ENCODE peak calls at places on chromosomes 5 and 9, in six cellular contexts. S is kidney, Y is neural crest cell, H is PC-3, Z is cardiac muscle cell, P is foreskin fibroblast. O is an unnamed sample.

GRCh38 chr9:38017149-38017884 is 51.7 kb downstream of the SHB start:
- DNase-seq in Z (peak), S (peak), P (no peak), H (peak), Y (peak), O (peak)

GRCh38 chr5:149062371-149063016 is 368 bp downstream of the SH3TC2 start:
- DNase-seq in S (peak), P (peak), Y (no peak), Z (no peak), H (peak), O (no peak)

GRCh38 chr9:114392749-114393112 is 4.9 kb upstream of the AKNA start:
- DNase-seq in Y (no peak), H (peak), Z (no peak), P (no peak), S (no peak), O (no peak)

GRCh38 chr5:40479939-40480338 is 199.8 kb upstream of the PTGER4 start:
- DNase-seq in Z (no peak), P (no peak), S (no peak), Y (no peak), H (no peak), O (no peak)

GRCh38 chr5:138574744-138575193 is 432 bp downstream of the HSPA9 start:
- DNase-seq in P (no peak), Y (no peak), Z (no peak), S (no peak), H (peak), O (no peak)

GRCh38 chr5:102628449-102629175 is 126.5 kb upstream of the PAM start:
- DNase-seq in S (no peak), P (peak), H (peak), Y (no peak), Z (no peak), O (no peak)

GRCh38 chr5:175731172-175731571 is 73.3 kb downstream of the HRH2 start:
- DNase-seq in Z (no peak), H (no peak), P (no peak), S (peak), Y (no peak), O (no peak)

GRCh38 chr5:84113246-84114118 is 271.2 kb downstream of the EDIL3 start:
- DNase-seq in Z (no peak), H (no peak), S (peak), P (no peak), Y (no peak), O (no peak)

GRCh38 chr5:1004598-1005361 is 3.8 kb upstream of the NKD2 start:
- DNase-seq in H (peak), Z (peak), Y (peak), S (peak), P (peak), O (peak)

GRCh38 chr5:1521054-1521453 is 2.7 kb downstream of the LPCAT1 start:
- DNase-seq in S (no peak), Z (no peak), H (no peak), Y (no peak), P (no peak), O (no peak)

GRCh38 chr5:168118042-168118668 is 173.3 kb upstream of the WWC1 start:
- DNase-seq in Z (no peak), H (no peak), S (no peak), Y (peak), P (no peak), O (peak)

GRCh38 chr9:88783613-88784230 is 207.5 kb upstream of the S1PR3 start:
- DNase-seq in P (no peak), Z (no peak), H (peak), S (no peak), Y (no peak), O (no peak)

GRCh38 chr9:105656131-105656921 is 5.9 kb upstream of the TAL2 start:
- DNase-seq in S (peak), H (no peak), P (no peak), Y (peak), Z (peak), O (peak)

GRCh38 chr9:135671591-135672041 is 8.5 kb downstream of the LCN9 start:
- DNase-seq in H (no peak), Z (peak), P (no peak), Y (no peak), S (peak), O (peak)

GRCh38 chr5:53334431-53334941 is 145.9 kb upstream of the FST start:
- DNase-seq in S (no peak), H (peak), P (peak), Z (no peak), Y (no peak), O (no peak)

GRCh38 chr5:45643051-45643450 is 53.1 kb downstream of the HCN1 start:
- DNase-seq in S (no peak), P (no peak), Y (no peak), Z (no peak), H (no peak), O (no peak)

GRCh38 chr9:96654450-96655197 is 493 bp downstream of the PRXL2C start:
- DNase-seq in Z (peak), S (peak), Y (peak), H (peak), P (peak), O (peak)

GRCh38 chr5:50420343-50420935 is 20.6 kb downstream of the EMB start:
- DNase-seq in P (no peak), S (no peak), Y (no peak), Z (no peak), H (peak), O (no peak)

GRCh38 chr5:40441733-40442132 is 238.0 kb upstream of the PTGER4 start:
- DNase-seq in P (no peak), Y (no peak), S (no peak), Z (no peak), H (no peak), O (no peak)

GRCh38 chr9:38333047-38333446 is 59.5 kb upstream of the ALDH1B1 start:
- DNase-seq in S (no peak), H (no peak), Z (no peak), Y (no peak), P (no peak), O (no peak)

GRCh38 chr5:93599427-93600146 is 16.6 kb downstream of the NR2F1 start:
- DNase-seq in P (no peak), Z (no peak), Y (peak), S (no peak), H (no peak), O (peak)

GRCh38 chr9:87338075-87338989 is 159.3 kb upstream of the DAPK1 start:
- DNase-seq in P (no peak), Y (no peak), Z (peak), S (no peak), H (no peak), O (no peak)

GRCh38 chr9:111179577-111179976 is 141.3 kb upstream of the LPAR1 start:
- DNase-seq in Z (no peak), H (no peak), Y (no peak), P (no peak), S (no peak), O (no peak)

GRCh38 chr9:129398101-129398795 is 220.2 kb upstream of the IER5L start:
- DNase-seq in P (no peak), S (peak), Y (no peak), Z (no peak), H (no peak), O (no peak)

GRCh38 chr5:58265531-58265930 is 194.4 kb downstream of the PLK2 start:
- DNase-seq in S (no peak), Z (no peak), Y (no peak), P (no peak), H (no peak), O (no peak)

GRCh38 chr5:58263291-58263690 is 196.6 kb downstream of the PLK2 start:
- DNase-seq in H (no peak), Y (no peak), Z (no peak), S (no peak), P (no peak), O (no peak)

GRCh38 chr5:58262226-58262625 is 197.7 kb downstream of the PLK2 start:
- DNase-seq in P (no peak), Z (no peak), S (no peak), Y (no peak), H (no peak), O (no peak)

GRCh38 chr5:58266402-58266801 is 193.5 kb downstream of the PLK2 start:
- DNase-seq in S (no peak), Z (no peak), P (no peak), H (peak), Y (no peak), O (no peak)

GRCh38 chr5:58264276-58264675 is 195.6 kb downstream of the PLK2 start:
- DNase-seq in Z (no peak), S (no peak), H (no peak), Y (no peak), P (no peak), O (no peak)
- TF ChIP-seq CTCF in Z (no peak), S (no peak), H (no peak), Y (no peak), P (no peak), O (no peak)

GRCh38 chr9:23438299-23438907 is 387.6 kb downstream of the ELAVL2 start:
- DNase-seq in Z (no peak), Y (no peak), H (no peak), P (no peak), S (no peak), O (no peak)
- TF ChIP-seq CTCF in Z (no peak), Y (no peak), H (no peak), P (no peak), S (no peak), O (no peak)

GRCh38 chr9:4229252-4229651 is 70.6 kb downstream of the GLIS3 start:
- DNase-seq in H (no peak), Y (no peak), S (no peak), Z (no peak), P (no peak), O (no peak)
- TF ChIP-seq CTCF in H (no peak), Y (no peak), S (no peak), Z (no peak), P (no peak), O (no peak)

GRCh38 chr9:68672625-68673024 is 32.4 kb upstream of the PIP5K1B start:
- DNase-seq in H (no peak), S (no peak), Y (no peak), Z (no peak), P (no peak), O (no peak)

GRCh38 chr9:68683433-68683832 is 21.6 kb upstream of the PIP5K1B start:
- DNase-seq in Z (no peak), H (no peak), Y (no peak), P (no peak), S (no peak), O (no peak)

GRCh38 chr9:68678430-68678829 is 26.6 kb upstream of the PIP5K1B start:
- DNase-seq in Z (peak), P (no peak), H (peak), Y (peak), S (no peak), O (peak)
- TF ChIP-seq CTCF in Z (peak), P (no peak), H (peak), Y (peak), S (peak), O (peak)